ENCODE peak calls at places on chromosome 22, in nine cellular contexts. T is activated T-helper 1 cell treated with anti-CD3 and anti-CD28 coated beads, Interleukin-2, amount 50 U/mL, for 16 hours; J is NCI-H460; V is MCF 10A; L is NCI-H524 treated with DMSO at 0.1 percent for 48 hours; A is activated CD8-positive, alpha-beta memory T cell treated with anti-CD3 and anti-CD28 coated beads, Interleukin-2, amount 50 U/mL, for 48 hours; F is astrocyte of the hippocampus; Y is iPS DF 6.9; O is T-helper 9 cell. B is an unnamed sample.

GRCh38 chr22:45284705-45285305 is at the start of gene UPK3A:
- DNase-seq in A (peak), F (peak), O (peak), Y (no peak), J (peak), V (no peak), T (no peak), L (no peak), B (no peak)

GRCh38 chr22:38203855-38204497 is 2.2 kb downstream of the MAFF start:
- DNase-seq in A (no peak), V (no peak), F (no peak), O (no peak), L (no peak), T (no peak), Y (no peak), J (no peak), B (no peak)

GRCh38 chr22:20783844-20784723 is 10.2 kb downstream of the SERPIND1 start:
- DNase-seq in V (peak), O (peak), J (peak), T (no peak), A (no peak), L (no peak), Y (no peak), F (peak), B (no peak)

GRCh38 chr22:45460288-45461109 is 42.2 kb upstream of the FBLN1 start:
- DNase-seq in T (no peak), J (no peak), V (no peak), L (no peak), A (no peak), F (no peak), O (no peak), Y (no peak), B (no peak)

GRCh38 chr22:21443735-21444421 is 23.3 kb upstream of the TMEM191C start:
- DNase-seq in Y (no peak), A (peak), O (no peak), V (no peak), T (no peak), L (no peak), F (no peak), J (no peak), B (peak)

GRCh38 chr22:27673839-27674238 is 127.7 kb downstream of the MN1 start:
- DNase-seq in A (no peak), Y (no peak), L (no peak), O (no peak), J (no peak), F (no peak), V (no peak), T (no peak), B (no peak)

GRCh38 chr22:48105254-48105653 is 1342.8 kb downstream of the TBC1D22A start:
- DNase-seq in J (no peak), A (no peak), T (no peak), O (no peak), V (no peak), L (no peak), F (no peak), Y (no peak), B (peak)

GRCh38 chr22:42745118-42745517 is 24.4 kb upstream of the A4GALT start:
- DNase-seq in O (no peak), A (no peak), F (peak), J (no peak), V (peak), Y (no peak), L (no peak), T (no peak), B (no peak)

GRCh38 chr22:31556627-31557203 is 60.4 kb downstream of the SFI1 start:
- DNase-seq in Y (no peak), L (no peak), T (no peak), J (peak), A (no peak), O (no peak), F (peak), V (peak), B (no peak)

GRCh38 chr22:27615408-27615807 is 186.1 kb downstream of the MN1 start:
- DNase-seq in O (no peak), A (no peak), F (no peak), J (no peak), T (no peak), L (no peak), V (no peak), Y (no peak), B (no peak)

GRCh38 chr22:37309221-37310074 is 27.1 kb downstream of the CYTH4 start:
- DNase-seq in J (no peak), O (peak), T (no peak), L (no peak), Y (no peak), A (peak), V (no peak), F (no peak), B (no peak)

GRCh38 chr22:19187716-19188563 is 9.4 kb upstream of the SLC25A1 start:
- DNase-seq in T (no peak), Y (no peak), J (no peak), L (no peak), F (no peak), V (no peak), O (no peak), A (no peak), B (no peak)

GRCh38 chr22:23163665-23164064 is 16.6 kb upstream of the BCR start:
- DNase-seq in L (no peak), A (no peak), O (no peak), F (peak), T (no peak), Y (no peak), V (peak), J (no peak), B (no peak)

GRCh38 chr22:41994506-41994905 is 4.1 kb upstream of the WBP2NL start:
- DNase-seq in T (no peak), F (no peak), Y (no peak), L (no peak), J (no peak), V (no peak), O (no peak), A (no peak), B (peak)